ENCODE peak calls at places on chromosome 11, in six cellular contexts. Z is stimulated activated CD8-positive, alpha-beta memory T cell treated with anti-CD3 and anti-CD28 coated beads, Interleukin-15, amount 100 ng/mL, for 4 hours; D is pons; R is NCI-H748 treated with DMSO at 0.1 percent for 48 hours; Q is choroid plexus epithelial cell; S is CD8-positive, alpha-beta memory T cell. W is an unnamed sample.

GRCh38 chr11:121082670-121083069 is 18.4 kb upstream of the TECTA start:
- DNase-seq in Z (no peak), D (no peak), R (no peak), Q (peak), S (no peak), W (no peak)

GRCh38 chr11:61514050-61514917 is 5.7 kb downstream of the LRRC10B start:
- DNase-seq in Z (no peak), D (no peak), R (no peak), Q (no peak), S (no peak), W (no peak)

GRCh38 chr11:2393941-2394817 is 6.4 kb upstream of the TSSC4 start:
- DNase-seq in Z (no peak), D (no peak), R (no peak), Q (no peak), S (no peak), W (no peak)

GRCh38 chr11:46438211-46438610 is 46.6 kb upstream of the CHRM4 start:
- DNase-seq in Z (no peak), D (no peak), R (no peak), Q (no peak), S (no peak), W (no peak)

GRCh38 chr11:10303558-10304363 is 1.1 kb upstream of the ADM start:
- DNase-seq in Z (no peak), D (no peak), R (peak), Q (peak), S (peak), W (peak)

GRCh38 chr11:74330065-74330858 is 18.8 kb upstream of the P4HA3 start:
- DNase-seq in Z (no peak), D (no peak), R (no peak), Q (peak), S (no peak), W (no peak)

GRCh38 chr11:5380740-5381342 is 2.8 kb upstream of the OR51M1 start:
- DNase-seq in Z (no peak), D (peak), R (peak), Q (peak), S (no peak), W (peak)

GRCh38 chr11:59562292-59562691 is 51.0 kb downstream of the OR4D9 start:
- DNase-seq in Z (no peak), D (no peak), R (no peak), Q (no peak), S (no peak), W (no peak)